ENCODE peak calls at places on chromosomes 7 and 10, in six cellular contexts. One of them, this sample, is unnamed.

GRCh38 chr10:69684020-69684980 is 54.3 kb downstream of the FAM241B start:
- DNase-seq in adipocyte: no peak
- DNase-seq in RWPE1: peak; percentile 70
- DNase-seq in foreskin fibroblast: no peak
- DNase-seq in stimulated activated CD8-positive, alpha-beta memory T cell treated with anti-CD3 and anti-CD28 coated beads, Interleukin-15, amount 100 ng/mL, for 4 hours: no peak
- DNase-seq in LoVo: peak; percentile 71
- DNase-seq in this sample: peak; percentile 52

GRCh38 chr10:49177391-49178355 is 10.5 kb downstream of the TMEM273 start:
- DNase-seq in adipocyte: peak; percentile 68
- DNase-seq in RWPE1: peak; percentile 60
- DNase-seq in foreskin fibroblast: peak; percentile 86
- DNase-seq in stimulated activated CD8-positive, alpha-beta memory T cell treated with anti-CD3 and anti-CD28 coated beads, Interleukin-15, amount 100 ng/mL, for 4 hours: peak; percentile 47
- DNase-seq in LoVo: peak; percentile 7
- DNase-seq in this sample: peak; percentile 88

GRCh38 chr10:595473-595872 is 94.0 kb downstream of the DIP2C start:
- DNase-seq in adipocyte: no peak
- DNase-seq in RWPE1: no peak
- DNase-seq in foreskin fibroblast: no peak
- DNase-seq in stimulated activated CD8-positive, alpha-beta memory T cell treated with anti-CD3 and anti-CD28 coated beads, Interleukin-15, amount 100 ng/mL, for 4 hours: no peak
- DNase-seq in LoVo: no peak
- DNase-seq in this sample: no peak

GRCh38 chr10:59072038-59072437 is 104.4 kb upstream of the PHYHIPL start:
- DNase-seq in adipocyte: no peak
- DNase-seq in RWPE1: no peak
- DNase-seq in foreskin fibroblast: no peak
- DNase-seq in stimulated activated CD8-positive, alpha-beta memory T cell treated with anti-CD3 and anti-CD28 coated beads, Interleukin-15, amount 100 ng/mL, for 4 hours: no peak
- DNase-seq in LoVo: no peak
- DNase-seq in this sample: no peak

GRCh38 chr7:122619664-122620063 is 79.3 kb downstream of the RNF133 start:
- DNase-seq in adipocyte: no peak
- DNase-seq in RWPE1: no peak
- DNase-seq in foreskin fibroblast: no peak
- DNase-seq in stimulated activated CD8-positive, alpha-beta memory T cell treated with anti-CD3 and anti-CD28 coated beads, Interleukin-15, amount 100 ng/mL, for 4 hours: no peak
- DNase-seq in LoVo: no peak
- DNase-seq in this sample: no peak

GRCh38 chr10:110425684-110426293 is 71.9 kb upstream of the DUSP5 start:
- DNase-seq in adipocyte: peak; percentile 91
- DNase-seq in RWPE1: no peak
- DNase-seq in foreskin fibroblast: peak; percentile 96
- DNase-seq in stimulated activated CD8-positive, alpha-beta memory T cell treated with anti-CD3 and anti-CD28 coated beads, Interleukin-15, amount 100 ng/mL, for 4 hours: peak; percentile 43
- DNase-seq in LoVo: no peak
- DNase-seq in this sample: peak; percentile 99

GRCh38 chr7:36264123-36264916 is 111.3 kb downstream of the EEPD1 start:
- DNase-seq in adipocyte: no peak
- DNase-seq in RWPE1: no peak
- DNase-seq in foreskin fibroblast: peak; percentile 33
- DNase-seq in stimulated activated CD8-positive, alpha-beta memory T cell treated with anti-CD3 and anti-CD28 coated beads, Interleukin-15, amount 100 ng/mL, for 4 hours: no peak
- DNase-seq in LoVo: no peak
- DNase-seq in this sample: no peak

GRCh38 chr7:5776894-5777645 is 4.4 kb downstream of the RNF216 start:
- DNase-seq in adipocyte: no peak
- DNase-seq in RWPE1: no peak
- DNase-seq in foreskin fibroblast: no peak
- DNase-seq in stimulated activated CD8-positive, alpha-beta memory T cell treated with anti-CD3 and anti-CD28 coated beads, Interleukin-15, amount 100 ng/mL, for 4 hours: no peak
- DNase-seq in LoVo: no peak
- DNase-seq in this sample: no peak

GRCh38 chr10:95356-96115 is 39.7 kb upstream of the ZMYND11 start:
- DNase-seq in adipocyte: no peak
- DNase-seq in RWPE1: no peak
- DNase-seq in foreskin fibroblast: peak; percentile 11
- DNase-seq in stimulated activated CD8-positive, alpha-beta memory T cell treated with anti-CD3 and anti-CD28 coated beads, Interleukin-15, amount 100 ng/mL, for 4 hours: no peak
- DNase-seq in LoVo: no peak
- DNase-seq in this sample: no peak

GRCh38 chr7:141455686-141456085 is 95.5 kb upstream of the AGK start:
- DNase-seq in adipocyte: no peak
- DNase-seq in RWPE1: no peak
- DNase-seq in foreskin fibroblast: no peak
- DNase-seq in stimulated activated CD8-positive, alpha-beta memory T cell treated with anti-CD3 and anti-CD28 coated beads, Interleukin-15, amount 100 ng/mL, for 4 hours: no peak
- DNase-seq in LoVo: no peak
- DNase-seq in this sample: no peak

GRCh38 chr7:132009778-132010177 is 453.4 kb upstream of the PODXL start:
- DNase-seq in adipocyte: no peak
- DNase-seq in RWPE1: no peak
- DNase-seq in foreskin fibroblast: no peak
- DNase-seq in stimulated activated CD8-positive, alpha-beta memory T cell treated with anti-CD3 and anti-CD28 coated beads, Interleukin-15, amount 100 ng/mL, for 4 hours: no peak
- DNase-seq in LoVo: no peak
- DNase-seq in this sample: no peak

GRCh38 chr10:95176101-95176500 is 17.9 kb upstream of the ACSM6 start:
- DNase-seq in adipocyte: no peak
- DNase-seq in RWPE1: no peak
- DNase-seq in foreskin fibroblast: no peak
- DNase-seq in stimulated activated CD8-positive, alpha-beta memory T cell treated with anti-CD3 and anti-CD28 coated beads, Interleukin-15, amount 100 ng/mL, for 4 hours: no peak
- DNase-seq in LoVo: no peak
- DNase-seq in this sample: no peak

GRCh38 chr7:92404170-92404614 is 43.1 kb upstream of the GATAD1 start:
- DNase-seq in adipocyte: no peak
- DNase-seq in RWPE1: no peak
- DNase-seq in foreskin fibroblast: no peak
- DNase-seq in stimulated activated CD8-positive, alpha-beta memory T cell treated with anti-CD3 and anti-CD28 coated beads, Interleukin-15, amount 100 ng/mL, for 4 hours: peak; percentile 15
- DNase-seq in LoVo: no peak
- DNase-seq in this sample: no peak

GRCh38 chr10:4246881-4247358 is 461.9 kb upstream of the KLF6 start:
- DNase-seq in adipocyte: peak; percentile 77
- DNase-seq in RWPE1: peak; percentile 41
- DNase-seq in foreskin fibroblast: peak; percentile 87
- DNase-seq in stimulated activated CD8-positive, alpha-beta memory T cell treated with anti-CD3 and anti-CD28 coated beads, Interleukin-15, amount 100 ng/mL, for 4 hours: no peak
- DNase-seq in LoVo: no peak
- DNase-seq in this sample: peak; percentile 92

GRCh38 chr10:83371696-83372490 is 767.4 kb upstream of the GHITM start:
- DNase-seq in adipocyte: no peak
- DNase-seq in RWPE1: no peak
- DNase-seq in foreskin fibroblast: no peak
- DNase-seq in stimulated activated CD8-positive, alpha-beta memory T cell treated with anti-CD3 and anti-CD28 coated beads, Interleukin-15, amount 100 ng/mL, for 4 hours: no peak
- DNase-seq in LoVo: no peak
- DNase-seq in this sample: no peak

GRCh38 chr10:110634527-110635209 is 9.5 kb upstream of the RBM20 start:
- DNase-seq in adipocyte: no peak
- DNase-seq in RWPE1: no peak
- DNase-seq in foreskin fibroblast: no peak
- DNase-seq in stimulated activated CD8-positive, alpha-beta memory T cell treated with anti-CD3 and anti-CD28 coated beads, Interleukin-15, amount 100 ng/mL, for 4 hours: no peak
- DNase-seq in LoVo: peak; percentile 63
- DNase-seq in this sample: no peak

GRCh38 chr10:87092356-87092860 is 2.2 kb downstream of the GLUD1 start:
- DNase-seq in adipocyte: peak; percentile 64
- DNase-seq in RWPE1: no peak
- DNase-seq in foreskin fibroblast: peak; percentile 31
- DNase-seq in stimulated activated CD8-positive, alpha-beta memory T cell treated with anti-CD3 and anti-CD28 coated beads, Interleukin-15, amount 100 ng/mL, for 4 hours: no peak
- DNase-seq in LoVo: no peak
- DNase-seq in this sample: peak; percentile 62

GRCh38 chr7:140478361-140479061 is 794 bp downstream of the MKRN1 start:
- DNase-seq in adipocyte: peak; percentile 75
- DNase-seq in RWPE1: peak; percentile 37
- DNase-seq in foreskin fibroblast: peak; percentile 66
- DNase-seq in stimulated activated CD8-positive, alpha-beta memory T cell treated with anti-CD3 and anti-CD28 coated beads, Interleukin-15, amount 100 ng/mL, for 4 hours: peak; percentile 10
- DNase-seq in LoVo: peak; percentile 22
- DNase-seq in this sample: peak; percentile 51

GRCh38 chr10:86163522-86164215 is 202.9 kb downstream of the GRID1 start:
- DNase-seq in adipocyte: no peak
- DNase-seq in RWPE1: no peak
- DNase-seq in foreskin fibroblast: no peak
- DNase-seq in stimulated activated CD8-positive, alpha-beta memory T cell treated with anti-CD3 and anti-CD28 coated beads, Interleukin-15, amount 100 ng/mL, for 4 hours: no peak
- DNase-seq in LoVo: no peak
- DNase-seq in this sample: no peak

GRCh38 chr10:74008212-74008731 is 10.4 kb downstream of the VCL start:
- DNase-seq in adipocyte: peak; percentile 89
- DNase-seq in RWPE1: no peak
- DNase-seq in foreskin fibroblast: peak; percentile 87
- DNase-seq in stimulated activated CD8-positive, alpha-beta memory T cell treated with anti-CD3 and anti-CD28 coated beads, Interleukin-15, amount 100 ng/mL, for 4 hours: no peak
- DNase-seq in LoVo: peak; percentile 54
- DNase-seq in this sample: peak; percentile 90

GRCh38 chr10:77667426-77668324 is 30.1 kb upstream of the KCNMA1 start:
- DNase-seq in adipocyte: no peak
- DNase-seq in RWPE1: no peak
- DNase-seq in foreskin fibroblast: peak; percentile 50
- DNase-seq in stimulated activated CD8-positive, alpha-beta memory T cell treated with anti-CD3 and anti-CD28 coated beads, Interleukin-15, amount 100 ng/mL, for 4 hours: no peak
- DNase-seq in LoVo: no peak
- DNase-seq in this sample: no peak

GRCh38 chr7:30465342-30466170 is 13.0 kb downstream of the NOD1 start:
- DNase-seq in adipocyte: peak; percentile 72
- DNase-seq in RWPE1: no peak
- DNase-seq in foreskin fibroblast: peak; percentile 45
- DNase-seq in stimulated activated CD8-positive, alpha-beta memory T cell treated with anti-CD3 and anti-CD28 coated beads, Interleukin-15, amount 100 ng/mL, for 4 hours: no peak
- DNase-seq in LoVo: no peak
- DNase-seq in this sample: no peak

GRCh38 chr10:24661374-24661773 is 62.3 kb downstream of the ARHGAP21 start:
- DNase-seq in adipocyte: no peak
- DNase-seq in RWPE1: no peak
- DNase-seq in foreskin fibroblast: no peak
- DNase-seq in stimulated activated CD8-positive, alpha-beta memory T cell treated with anti-CD3 and anti-CD28 coated beads, Interleukin-15, amount 100 ng/mL, for 4 hours: no peak
- DNase-seq in LoVo: no peak
- DNase-seq in this sample: no peak

GRCh38 chr7:67251986-67252558 is 255.4 kb downstream of the TYW1 start:
- DNase-seq in adipocyte: no peak
- DNase-seq in RWPE1: no peak
- DNase-seq in foreskin fibroblast: no peak
- DNase-seq in stimulated activated CD8-positive, alpha-beta memory T cell treated with anti-CD3 and anti-CD28 coated beads, Interleukin-15, amount 100 ng/mL, for 4 hours: no peak
- DNase-seq in LoVo: no peak
- DNase-seq in this sample: no peak

GRCh38 chr7:155166673-155167370 is 96.7 kb downstream of the HTR5A start:
- DNase-seq in adipocyte: peak; percentile 99
- DNase-seq in RWPE1: no peak
- DNase-seq in foreskin fibroblast: no peak
- DNase-seq in stimulated activated CD8-positive, alpha-beta memory T cell treated with anti-CD3 and anti-CD28 coated beads, Interleukin-15, amount 100 ng/mL, for 4 hours: no peak
- DNase-seq in LoVo: peak; percentile 92
- DNase-seq in this sample: peak; percentile 99

GRCh38 chr10:4046030-4046429 is 261.0 kb upstream of the KLF6 start:
- DNase-seq in adipocyte: no peak
- DNase-seq in RWPE1: no peak
- DNase-seq in foreskin fibroblast: no peak
- DNase-seq in stimulated activated CD8-positive, alpha-beta memory T cell treated with anti-CD3 and anti-CD28 coated beads, Interleukin-15, amount 100 ng/mL, for 4 hours: no peak
- DNase-seq in LoVo: no peak
- DNase-seq in this sample: no peak

This sample was measured in fibroblast of lung.